ENCODE peak calls at places on chromosomes 11 and 22, in five cellular contexts. O is fibroblast of mammary gland, M is DND-41, B is chondrocyte, N is choroid plexus epithelial cell. J is an unnamed sample.

GRCh38 chr11:7436657-7437056 is 48.6 kb upstream of the OLFML1 start:
- DNase-seq in O (no peak), M (no peak), B (no peak), N (no peak), J (peak)

GRCh38 chr11:102577182-102577581 is 46.6 kb upstream of the MMP7 start:
- DNase-seq in O (peak), M (no peak), B (no peak), N (peak), J (no peak)

GRCh38 chr11:117875397-117876048 is 935 bp downstream of the FXYD6 start:
- DNase-seq in O (no peak), M (peak), B (no peak), N (no peak), J (peak)

GRCh38 chr11:61793084-61793828 is 545 bp downstream of the FEN1 start:
- DNase-seq in O (peak), M (no peak), B (peak), N (no peak), J (no peak)

GRCh38 chr11:12258451-12258850 is 118.9 kb upstream of the PARVA start:
- DNase-seq in O (no peak), M (no peak), B (no peak), N (peak), J (no peak)

GRCh38 chr11:35142481-35143207 is 3.7 kb downstream of the CD44 start:
- DNase-seq in O (peak), M (no peak), B (no peak), N (no peak), J (peak)

GRCh38 chr11:91219501-91219900 is 996.7 kb upstream of the CHORDC1 start:
- DNase-seq in O (no peak), M (no peak), B (no peak), N (peak), J (no peak)

GRCh38 chr11:48123934-48124755 is 92.5 kb upstream of the OR4B1 start:
- DNase-seq in O (no peak), M (no peak), B (no peak), N (peak), J (no peak)

GRCh38 chr11:78876686-78877085 is 302.0 kb upstream of the NARS2 start:
- DNase-seq in O (no peak), M (no peak), B (no peak), N (no peak), J (no peak)

GRCh38 chr22:19941365-19942070 is at the start of the genes COMT and TXNRD2:
- DNase-seq in O (peak), M (peak), B (peak), N (peak), J (peak)

GRCh38 chr11:130874955-130875531 is 41.2 kb downstream of the SNX19 start:
- DNase-seq in O (no peak), M (no peak), B (no peak), N (no peak), J (no peak)

GRCh38 chr11:72297828-72298227 is 53.9 kb upstream of the PHOX2A start:
- DNase-seq in O (no peak), M (no peak), B (no peak), N (no peak), J (no peak)

GRCh38 chr11:1829039-1829820 is 5.6 kb upstream of the SYT8 start:
- DNase-seq in O (no peak), M (no peak), B (peak), N (peak), J (no peak)

GRCh38 chr11:111937461-111937769 is 272 bp downstream of the DIXDC1 start:
- DNase-seq in O (no peak), M (no peak), B (no peak), N (no peak), J (no peak)

GRCh38 chr11:104637652-104638170 is 260.5 kb downstream of the CASP12 start:
- DNase-seq in O (no peak), M (no peak), B (no peak), N (peak), J (no peak)

GRCh38 chr22:33906954-33907353 is 13.3 kb downstream of the LARGE1 start:
- DNase-seq in O (no peak), M (no peak), B (no peak), N (no peak), J (no peak)

GRCh38 chr11:10526974-10527918 is 13.7 kb downstream of the RNF141 start:
- DNase-seq in O (peak), M (no peak), B (no peak), N (peak), J (peak)

GRCh38 chr11:93537022-93537421 is 6.2 kb downstream of the SMCO4 start:
- DNase-seq in O (no peak), M (no peak), B (no peak), N (no peak), J (no peak)

GRCh38 chr11:109075976-109076375 is 346.0 kb upstream of the C11orf87 start:
- DNase-seq in O (no peak), M (no peak), B (no peak), N (no peak), J (no peak)

GRCh38 chr11:70871881-70872280 is 380.5 kb downstream of the SHANK2 start:
- DNase-seq in O (peak), M (no peak), B (no peak), N (no peak), J (no peak)

GRCh38 chr11:130101661-130102060 is 32.0 kb downstream of the APLP2 start:
- DNase-seq in O (peak), M (no peak), B (no peak), N (no peak), J (no peak)

GRCh38 chr11:107172996-107173395 is 154.7 kb upstream of the GUCY1A2 start:
- DNase-seq in O (no peak), M (no peak), B (no peak), N (no peak), J (no peak)

GRCh38 chr11:37171451-37171850 is 573.4 kb upstream of the RAG2 start:
- DNase-seq in O (no peak), M (no peak), B (no peak), N (no peak), J (no peak)

GRCh38 chr11:34928268-34928959 is 12.0 kb downstream of the PDHX start:
- DNase-seq in O (no peak), M (no peak), B (no peak), N (no peak), J (no peak)

GRCh38 chr11:1006762-1007161 is 29.8 kb downstream of the MUC6 start:
- DNase-seq in O (no peak), M (no peak), B (no peak), N (no peak), J (no peak)

GRCh38 chr11:18321622-18321990 is 334 bp downstream of the HPS5 start:
- DNase-seq in O (no peak), M (no peak), B (no peak), N (peak), J (no peak)

GRCh38 chr22:30014244-30014643 is 66.0 kb upstream of the HORMAD2 start:
- DNase-seq in O (no peak), M (no peak), B (no peak), N (no peak), J (no peak)

GRCh38 chr11:2314525-2315394 is 12.9 kb downstream of the TSPAN32 start:
- DNase-seq in O (peak), M (peak), B (no peak), N (peak), J (no peak)

GRCh38 chr11:313304-313786 is 495 bp upstream of the IFITM1 start:
- DNase-seq in O (no peak), M (no peak), B (no peak), N (no peak), J (no peak)

DNA sequence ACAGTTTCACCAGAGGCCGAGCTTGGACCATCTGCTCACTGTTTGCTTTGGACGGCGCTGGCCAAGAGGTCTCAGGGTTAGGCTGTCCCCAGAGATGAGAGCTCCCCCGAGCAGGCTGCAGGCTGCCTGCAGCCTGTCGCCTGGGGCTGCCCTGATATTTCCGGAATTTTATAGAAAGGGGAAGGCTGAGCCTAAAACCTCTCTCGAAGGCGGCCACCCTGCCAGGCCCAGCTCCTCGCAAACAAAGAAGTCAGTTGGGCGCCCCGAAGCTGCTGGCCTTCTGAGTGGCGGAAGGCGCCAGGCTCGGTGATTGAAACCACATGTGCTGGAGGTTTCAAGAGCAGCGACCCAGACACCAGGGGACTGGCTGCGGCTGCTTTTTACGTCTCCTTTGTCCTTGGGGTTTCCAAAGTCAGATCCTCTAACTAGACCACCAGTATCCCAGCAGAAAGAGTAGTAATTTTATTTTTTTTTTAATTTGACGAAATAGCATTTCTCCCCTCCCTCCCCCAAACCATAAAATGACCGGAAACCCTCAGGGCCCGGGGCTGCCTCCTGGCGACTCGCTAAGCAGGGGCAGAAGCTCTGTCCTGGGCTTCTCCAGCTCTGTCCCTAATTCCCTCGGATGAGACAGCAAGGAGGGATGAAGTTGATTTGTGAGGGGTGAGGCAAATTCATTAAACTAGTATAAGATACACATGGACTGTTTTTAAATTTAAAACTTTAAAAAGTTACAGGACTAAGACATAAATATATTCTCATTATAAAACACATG is 57.4 kb downstream of the CLMP start:
- DNase-seq in O (peak), M (no peak), B (peak), N (peak), J (no peak)
- TF ChIP-seq CTCF in O (peak), M (no peak), B (peak), N (peak), J (no peak)

GRCh38 chr22:37823134-37823985 is at the start of gene GALR3:
- DNase-seq in O (no peak), M (no peak), B (no peak), N (no peak), J (no peak)
- TF ChIP-seq CTCF in O (no peak), M (no peak), B (no peak), N (no peak), J (no peak)

DNA sequence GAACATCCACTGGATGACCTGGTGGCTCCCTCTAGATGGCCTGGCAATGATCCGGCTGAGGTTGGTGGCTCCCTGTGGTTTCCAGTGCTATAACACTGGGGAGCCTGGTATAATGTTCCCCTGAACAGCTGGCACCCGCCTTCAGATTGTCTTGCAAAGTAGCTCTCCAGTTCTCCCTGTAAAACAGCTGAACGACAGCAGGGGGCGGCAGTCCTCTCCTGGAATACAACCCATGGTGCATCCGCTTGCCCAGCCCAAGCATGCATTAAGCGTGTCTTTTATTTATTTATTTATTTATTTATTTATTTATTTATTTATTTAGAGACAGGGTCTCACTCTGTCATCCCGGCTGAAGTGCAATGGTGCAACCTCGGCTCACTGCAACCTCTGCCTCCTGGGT is 258.9 kb downstream of the BUD13 start:
- DNase-seq in O (peak), M (peak), B (no peak), N (peak), J (peak)
- TF ChIP-seq CTCF in O (peak), M (peak), B (peak), N (peak), J (no peak)

GRCh38 chr22:42296883-42297282 is 26.4 kb upstream of the TCF20 start:
- DNase-seq in O (no peak), M (no peak), B (no peak), N (no peak), J (no peak)
- TF ChIP-seq CTCF in O (no peak), M (no peak), B (no peak), N (no peak), J (no peak)